ENCODE peak calls at places on chromosomes 3 and 15, in six cellular contexts. L, A, Y, Q, H and T are unnamed samples.

GRCh38 chr3:133237380-133237779 is 162.5 kb upstream of the BFSP2 start:
- DNase-seq in H (no peak), A (no peak), L (no peak), Y (no peak), Q (no peak), T (no peak)

GRCh38 chr3:140467104-140467577 is 210.7 kb upstream of the TRIM42 start:
- DNase-seq in A (no peak), Q (no peak), H (peak), Y (no peak), L (no peak), T (no peak)

GRCh38 chr3:107813066-107813465 is 277.8 kb downstream of the CD47 start:
- DNase-seq in L (no peak), A (no peak), Q (no peak), Y (no peak), H (peak), T (no peak)

GRCh38 chr3:7744850-7745249 is 756.8 kb upstream of the LMCD1 start:
- DNase-seq in A (no peak), Y (no peak), Q (no peak), H (no peak), L (no peak), T (no peak)

GRCh38 chr3:13057641-13058040 is 15.6 kb downstream of the IQSEC1 start:
- DNase-seq in Q (no peak), H (no peak), L (no peak), Y (no peak), A (no peak), T (no peak)

GRCh38 chr3:7484636-7485035 is 623.7 kb downstream of the GRM7 start:
- DNase-seq in A (no peak), L (no peak), Y (no peak), H (peak), Q (no peak), T (no peak)

GRCh38 chr15:40295297-40295696 is 12.4 kb upstream of the ANKRD63 start:
- DNase-seq in Y (no peak), A (no peak), H (no peak), Q (no peak), L (no peak), T (peak)

GRCh38 chr3:16945330-16945729 is 60.6 kb downstream of the PLCL2 start:
- DNase-seq in Q (no peak), L (no peak), A (no peak), H (peak), Y (no peak), T (no peak)

GRCh38 chr3:143895805-143896204 is 47.5 kb upstream of the SLC9A9 start:
- DNase-seq in Q (no peak), A (peak), H (no peak), L (no peak), Y (no peak), T (no peak)

GRCh38 chr3:171908731-171909130 is 65.6 kb downstream of the TMEM212 start:
- DNase-seq in Q (no peak), Y (no peak), L (no peak), H (no peak), A (no peak), T (no peak)

GRCh38 chr15:42456971-42457370 is 34.0 kb downstream of the ZNF106 start:
- DNase-seq in A (no peak), H (peak), Q (no peak), L (no peak), Y (no peak), T (no peak)

GRCh38 chr3:159252772-159253384 is 451.0 kb downstream of the MFSD1 start:
- DNase-seq in L (no peak), A (peak), Y (no peak), Q (no peak), H (peak), T (peak)

GRCh38 chr3:128561504-128561903 is 68.5 kb upstream of the GATA2 start:
- DNase-seq in A (no peak), Y (no peak), Q (no peak), H (no peak), L (no peak), T (no peak)

GRCh38 chr3:120196812-120197211 is 88.2 kb downstream of the GPR156 start:
- DNase-seq in H (no peak), A (no peak), Y (no peak), Q (no peak), L (no peak), T (no peak)

GRCh38 chr3:44365952-44366351 is 27.4 kb downstream of the TCAIM start:
- DNase-seq in A (no peak), Q (no peak), Y (no peak), H (peak), L (no peak), T (no peak)

GRCh38 chr3:38626171-38626570 is 23.3 kb downstream of the SCN5A start:
- DNase-seq in A (no peak), Y (no peak), H (no peak), Q (no peak), L (no peak), T (no peak)

GRCh38 chr3:11642455-11643162 is 1.1 kb downstream of the VGLL4 start:
- DNase-seq in Q (peak), Y (peak), A (peak), H (peak), L (peak), T (peak)

GRCh38 chr3:13148561-13149330 is 75.5 kb upstream of the IQSEC1 start:
- DNase-seq in A (no peak), H (no peak), Q (peak), L (no peak), Y (no peak), T (no peak)

GRCh38 chr3:119360046-119360445 is 65.9 kb downstream of the ARHGAP31 start:
- DNase-seq in H (peak), A (no peak), L (no peak), Y (no peak), Q (no peak), T (no peak)

GRCh38 chr15:29596266-29596665 is 226.0 kb downstream of the TJP1 start:
- DNase-seq in L (no peak), A (no peak), Q (no peak), Y (peak), H (peak), T (no peak)

GRCh38 chr3:126109860-126110235 is 25.9 kb upstream of the SLC41A3 start:
- DNase-seq in Q (no peak), H (no peak), A (no peak), Y (no peak), L (no peak), T (no peak)

GRCh38 chr3:194135806-194136518 is at the start of gene HES1:
- DNase-seq in A (peak), Y (peak), L (peak), H (peak), Q (peak), T (peak)

GRCh38 chr3:189419022-189419421 is 212.2 kb upstream of the TP63 start:
- DNase-seq in Q (no peak), L (no peak), Y (no peak), A (no peak), H (no peak), T (no peak)

GRCh38 chr3:22377421-22377820 is 626.4 kb upstream of the ZNF385D start:
- DNase-seq in A (no peak), H (peak), L (no peak), Y (no peak), Q (no peak), T (no peak)

GRCh38 chr15:35444557-35445204 is 101.3 kb downstream of the DPH6 start:
- DNase-seq in H (peak), Y (no peak), L (no peak), Q (no peak), A (peak), T (peak)

DNA sequence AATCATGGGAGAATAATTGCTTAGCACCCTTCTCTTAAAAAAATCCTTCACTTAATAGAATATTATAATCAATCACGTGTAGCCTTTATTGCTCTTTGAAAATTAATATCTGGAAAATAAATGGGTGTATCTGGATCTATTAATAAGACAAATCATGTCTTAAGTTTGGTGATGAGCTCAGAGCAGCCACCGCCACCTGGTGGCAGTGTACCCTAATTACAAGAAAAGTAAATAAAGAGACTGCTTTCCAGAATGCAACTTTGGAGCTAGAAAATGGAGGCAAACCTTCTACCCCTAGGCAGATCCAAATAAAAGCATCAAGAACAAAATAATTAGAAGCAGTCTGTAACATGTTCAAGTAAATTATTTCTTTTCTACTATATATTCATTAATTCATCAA is 43.5 kb downstream of the EPHB1 start:
- DNase-seq in L (no peak), Q (no peak), H (no peak), A (no peak), Y (no peak), T (no peak)
- TF ChIP-seq CTCF in L (no peak), Q (no peak), H (no peak), A (no peak), Y (peak), T (peak)

DNA sequence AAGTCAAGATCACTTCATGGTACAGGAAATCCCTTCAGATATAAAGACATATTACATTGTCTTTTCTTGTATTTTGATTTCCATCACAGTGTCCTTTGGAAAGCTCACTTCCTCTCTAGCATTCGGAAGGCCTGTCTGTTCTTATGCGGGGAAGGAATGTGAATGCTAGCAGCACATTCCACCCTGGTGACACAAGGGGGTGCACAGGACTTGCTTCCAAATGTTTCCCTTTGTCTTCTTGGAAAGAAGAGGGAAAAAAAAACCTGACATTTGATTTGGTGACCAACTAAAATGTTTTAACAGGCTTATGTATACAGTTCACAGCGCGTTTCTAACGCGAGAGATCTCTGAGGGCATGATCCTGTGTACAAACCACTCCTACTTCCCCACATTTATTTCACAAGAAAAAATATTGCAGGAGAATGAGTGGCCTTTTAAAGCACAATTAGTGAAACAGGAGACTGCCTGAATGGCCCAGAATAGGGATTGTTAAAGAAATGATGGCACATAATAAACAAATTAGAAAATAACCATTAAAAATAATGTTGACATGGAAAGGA is 107.5 kb upstream of the FXR1 start:
- DNase-seq in L (no peak), Y (no peak), H (peak), A (no peak), Q (peak), T (no peak)
- TF ChIP-seq CTCF in L (no peak), Y (peak), H (peak), A (no peak), Q (no peak), T (no peak)

DNA sequence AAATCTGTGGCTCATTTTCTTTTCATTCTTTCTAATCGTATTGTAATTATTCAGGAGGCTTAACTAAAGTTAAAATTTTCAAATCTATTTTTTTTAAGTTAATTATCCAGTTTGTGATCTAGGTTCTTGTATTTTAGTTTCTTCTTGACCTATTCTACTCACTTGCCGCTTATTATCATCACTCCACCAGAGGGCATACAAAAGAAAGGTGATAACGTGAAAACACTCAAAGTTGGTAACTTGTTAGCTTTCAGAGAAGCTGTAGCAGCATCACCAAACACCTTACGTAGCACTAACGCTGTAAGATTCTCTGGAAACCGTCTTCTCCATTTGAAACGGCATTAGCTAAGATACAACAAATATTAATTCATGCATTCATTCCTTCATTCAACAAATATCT is 4.8 kb downstream of the GNB4 start:
- DNase-seq in H (no peak), A (no peak), L (no peak), Y (no peak), Q (no peak), T (no peak)
- TF ChIP-seq CTCF in H (no peak), A (no peak), L (peak), Y (peak), Q (no peak), T (no peak)

DNA sequence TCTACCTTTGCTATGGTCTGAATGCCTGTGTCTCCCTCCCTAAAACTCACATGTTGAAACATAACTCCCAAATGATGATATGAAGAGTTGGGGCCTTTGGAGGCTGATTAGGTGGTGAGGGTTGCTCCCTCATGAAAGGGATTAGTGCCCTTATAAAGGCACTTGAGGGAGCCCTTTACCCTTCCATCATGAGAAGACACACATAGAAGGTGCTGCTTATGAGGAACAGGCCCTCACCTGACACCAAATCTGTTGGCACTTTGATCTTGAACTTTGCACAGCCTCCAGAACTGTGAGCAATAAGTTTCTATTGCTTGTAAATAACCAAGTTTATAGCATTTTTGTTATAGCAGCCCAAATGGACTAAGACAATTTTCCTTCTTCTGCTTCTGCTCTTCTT is 76.2 kb upstream of the ADAMTS9 start:
- DNase-seq in L (no peak), A (no peak), Q (no peak), Y (no peak), H (no peak), T (no peak)
- TF ChIP-seq CTCF in L (no peak), A (no peak), Q (no peak), Y (no peak), H (no peak), T (no peak)

DNA sequence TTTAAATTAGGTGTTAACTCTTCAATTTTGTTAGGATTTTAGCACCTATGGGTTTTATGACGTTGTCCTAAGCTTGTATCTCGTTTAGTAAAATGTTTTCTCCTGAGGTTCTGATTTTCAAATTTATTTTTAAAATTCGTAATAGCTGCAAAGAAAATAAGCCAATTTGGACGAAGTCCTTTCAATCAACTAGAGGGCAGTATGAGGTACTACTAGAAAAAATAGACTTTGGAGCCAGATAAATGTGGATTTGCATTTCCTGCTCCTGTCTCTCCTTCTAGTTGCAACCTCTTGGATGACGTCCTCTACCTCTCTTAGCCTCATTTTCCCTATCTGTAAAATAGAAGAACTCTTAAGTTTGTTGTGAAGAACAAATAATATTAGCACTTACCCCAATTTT is 81.1 kb downstream of the SLTM start:
- DNase-seq in A (no peak), L (no peak), Q (no peak), H (no peak), Y (no peak), T (no peak)
- TF ChIP-seq CTCF in A (no peak), L (no peak), Q (no peak), H (no peak), Y (no peak), T (no peak)

GRCh38 chr15:65355983-65356353 is 21.8 kb downstream of the IGDCC3 start:
- DNase-seq in Y (no peak), A (no peak), H (no peak), Q (no peak), L (no peak), T (no peak)

GRCh38 chr15:65354835-65355172 is 23.0 kb downstream of the IGDCC3 start:
- DNase-seq in A (no peak), Q (no peak), L (no peak), Y (no peak), H (no peak), T (no peak)

GRCh38 chr15:65355173-65355982 is 22.4 kb downstream of the IGDCC3 start:
- DNase-seq in A (no peak), Q (no peak), H (no peak), Y (no peak), L (no peak), T (no peak)
- TF ChIP-seq CTCF in A (no peak), Q (no peak), H (no peak), Y (no peak), L (no peak), T (no peak)